ENCODE peak calls at places on chromosomes 2 and 18, in nine cellular contexts. X, P, G, Z, Q, F, Y, W and R are unnamed samples.

GRCh38 chr2:97816411-97816810 is 103.0 kb downstream of the ZAP70 start:
- DNase-seq in X (no peak), P (no peak), G (no peak), Z (no peak), Q (no peak), F (no peak), Y (no peak), W (no peak), R (no peak)

GRCh38 chr2:109457811-109458210 is 156.0 kb downstream of the SEPTIN10 start:
- DNase-seq in X (no peak), P (no peak), G (no peak), Z (no peak), Q (no peak), F (no peak), Y (no peak), W (no peak), R (no peak)

GRCh38 chr18:60157810-60158209 is 214.8 kb downstream of the MC4R start:
- DNase-seq in X (no peak), P (no peak), G (no peak), Z (no peak), Q (no peak), F (no peak), Y (no peak), W (no peak), R (no peak)

GRCh38 chr2:128413014-128413717 is 94.5 kb upstream of the HS6ST1 start:
- DNase-seq in X (no peak), P (no peak), G (no peak), Z (no peak), Q (no peak), F (no peak), Y (no peak), W (no peak), R (no peak)

GRCh38 chr18:42780171-42780570 is 335.3 kb downstream of the RIT2 start:
- DNase-seq in X (no peak), P (no peak), G (no peak), Z (no peak), Q (no peak), F (no peak), Y (no peak), W (no peak), R (no peak)

GRCh38 chr18:32552421-32553030 is 81.8 kb upstream of the GAREM1 start:
- DNase-seq in X (peak; percentile 10), P (peak; percentile 14), G (peak; percentile 46), Z (peak; percentile 53), Q (peak; percentile 56), F (peak; percentile 35), Y (peak; percentile 60), W (peak; percentile 11), R (peak; percentile 34)

GRCh38 chr2:67828066-67828465 is 234.7 kb downstream of the C1D start:
- DNase-seq in X (no peak), P (no peak), G (no peak), Z (no peak), Q (no peak), F (no peak), Y (no peak), W (no peak), R (no peak)

GRCh38 chr2:234001380-234001993 is 49.0 kb upstream of the SPP2 start:
- DNase-seq in X (no peak), P (no peak), G (no peak), Z (no peak), Q (no peak), F (no peak), Y (peak; percentile 22), W (no peak), R (peak; percentile 51)

GRCh38 chr2:196963043-196963442 is 36.5 kb upstream of the PGAP1 start:
- DNase-seq in X (no peak), P (no peak), G (no peak), Z (no peak), Q (no peak), F (no peak), Y (no peak), W (no peak), R (no peak)

GRCh38 chr2:191486584-191487320 is 191.2 kb upstream of the NABP1 start:
- DNase-seq in X (no peak), P (no peak), G (no peak), Z (peak; percentile 51), Q (peak; percentile 92), F (no peak), Y (no peak), W (no peak), R (no peak)